ENCODE peak calls at places on chromosome X, in seven cellular contexts. E is fibroblast of lung, P is epithelial cell of esophagus, Z is uterus, A is breast epithelium, X is tibial nerve, S is PC-3. M is an unnamed sample.

GRCh38 chrX:54482839-54483593 is 13.0 kb downstream of the FGD1 start:
- DNase-seq in S (no peak), Z (no peak), A (no peak), E (no peak), P (no peak), X (no peak), M (no peak)

GRCh38 chrX:105051364-105051763 is 169.1 kb downstream of the TEX13A start:
- DNase-seq in P (no peak), S (no peak), E (no peak), A (no peak), X (no peak), Z (no peak), M (no peak)

GRCh38 chrX:32847921-32848320 is 363.4 kb downstream of the DMD start:
- DNase-seq in E (no peak), Z (no peak), X (no peak), A (no peak), P (peak; percentile 82), S (no peak), M (no peak)

GRCh38 chrX:132489256-132490085 is 633 bp upstream of the MBNL3 start:
- DNase-seq in Z (peak; percentile 59), X (peak; percentile 16), S (peak; percentile 70), E (peak; percentile 62), A (peak; percentile 56), P (peak; percentile 54), M (no peak)

GRCh38 chrX:134875679-134876078 is 115.1 kb upstream of the SMIM10 start:
- DNase-seq in A (no peak), Z (no peak), E (no peak), X (no peak), S (no peak), P (no peak), M (no peak)

GRCh38 chrX:91081873-91082272 is 352.8 kb upstream of the PABPC5 start:
- DNase-seq in E (no peak), A (no peak), X (no peak), Z (no peak), P (no peak), S (no peak), M (no peak)

GRCh38 chrX:147897117-147897516 is 14.6 kb upstream of the FMR1 start:
- DNase-seq in E (no peak), S (no peak), A (no peak), P (no peak), Z (no peak), X (no peak), M (no peak)

GRCh38 chrX:7983594-7983993 is 56.4 kb upstream of the PNPLA4 start:
- DNase-seq in Z (no peak), X (no peak), E (no peak), P (no peak), S (no peak), A (no peak), M (no peak)

GRCh38 chrX:31423575-31424284 is 351.9 kb upstream of the FTHL17 start:
- DNase-seq in E (peak; percentile 71), S (peak; percentile 51), P (peak; percentile 59), Z (peak; percentile 23), A (no peak), X (peak; percentile 14), M (no peak)

GRCh38 chrX:134373736-134374135 is 86.2 kb upstream of the HPRT1 start:
- DNase-seq in X (no peak), A (no peak), Z (no peak), S (no peak), P (no peak), E (no peak), M (no peak)

GRCh38 chrX:16785247-16786138 is 773 bp upstream of the TXLNG start:
- DNase-seq in Z (peak; percentile 36), S (peak; percentile 6), A (no peak), P (no peak), X (no peak), E (no peak), M (no peak)

GRCh38 chrX:35670894-35671293 is 127.2 kb upstream of the MAGEB16 start:
- DNase-seq in Z (no peak), A (no peak), S (no peak), X (no peak), E (no peak), P (no peak), M (no peak)

GRCh38 chrX:63350551-63350950 is 581 bp downstream of the SPIN4 start:
- DNase-seq in A (no peak), E (peak; percentile 6), S (peak; percentile 38), P (peak; percentile 30), Z (peak; percentile 19), X (no peak), M (no peak)

GRCh38 chrX:71543316-71543715 is 10.4 kb downstream of the OGT start:
- DNase-seq in S (peak; percentile 95), P (peak; percentile 95), X (no peak), E (no peak), A (no peak), Z (no peak), M (peak; percentile 56)

GRCh38 chrX:129600981-129601424 is 53.8 kb downstream of the APLN start:
- DNase-seq in P (peak; percentile 25), A (no peak), E (peak; percentile 15), X (peak; percentile 29), Z (no peak), S (peak; percentile 51), M (no peak)

GRCh38 chrX:71650333-71650969 is 16.9 kb upstream of the LOC101059915 start:
- DNase-seq in S (peak; percentile 26), E (no peak), P (no peak), A (no peak), Z (no peak), X (no peak), M (no peak)

GRCh38 chrX:56728752-56729151 is 291 bp upstream of the NBDY start:
- DNase-seq in A (no peak), E (peak; percentile 26), Z (peak; percentile 29), X (no peak), P (peak; percentile 44), S (peak; percentile 23), M (no peak)

GRCh38 chrX:50442426-50443116 is 28.1 kb downstream of the DGKK start:
- DNase-seq in S (no peak), Z (no peak), E (no peak), P (no peak), X (no peak), A (no peak), M (no peak)

GRCh38 chrX:20066968-20067708 is 49.6 kb downstream of the MAP7D2 start:
- DNase-seq in S (peak; percentile 73), A (no peak), P (peak; percentile 70), Z (peak; percentile 24), X (no peak), E (peak; percentile 59), M (no peak)

GRCh38 chrX:9519546-9520210 is 54.8 kb downstream of the TBL1X start:
- DNase-seq in E (no peak), Z (peak; percentile 45), S (no peak), P (no peak), X (no peak), A (no peak), M (peak; percentile 4)

GRCh38 chrX:153651540-153652079 is 4.6 kb downstream of the DUSP9 start:
- DNase-seq in Z (peak; percentile 8), E (no peak), X (no peak), A (no peak), P (no peak), S (peak; percentile 35), M (no peak)
- TF ChIP-seq CTCF in Z (no peak), E (peak; percentile 36), X (no peak), A (no peak), P (peak; percentile 40), S (peak; percentile 48), M (peak; percentile 34)

GRCh38 chrX:40006025-40007017 is 91.4 kb downstream of the BCOR start:
- DNase-seq in S (no peak), Z (peak; percentile 40), X (no peak), E (no peak), P (no peak), A (peak; percentile 53), M (no peak)

GRCh38 chrX:40009462-40009851 is 88.3 kb downstream of the BCOR start:
- DNase-seq in P (no peak), Z (no peak), X (no peak), A (no peak), S (no peak), E (no peak), M (no peak)

GRCh38 chrX:40007136-40007535 is 90.6 kb downstream of the BCOR start:
- DNase-seq in S (no peak), X (no peak), Z (no peak), P (no peak), A (no peak), E (no peak), M (no peak)

GRCh38 chrX:40008841-40009461 is 88.8 kb downstream of the BCOR start:
- DNase-seq in Z (peak; percentile 25), S (no peak), X (no peak), A (no peak), E (peak; percentile 25), P (no peak), M (no peak)

DNA sequence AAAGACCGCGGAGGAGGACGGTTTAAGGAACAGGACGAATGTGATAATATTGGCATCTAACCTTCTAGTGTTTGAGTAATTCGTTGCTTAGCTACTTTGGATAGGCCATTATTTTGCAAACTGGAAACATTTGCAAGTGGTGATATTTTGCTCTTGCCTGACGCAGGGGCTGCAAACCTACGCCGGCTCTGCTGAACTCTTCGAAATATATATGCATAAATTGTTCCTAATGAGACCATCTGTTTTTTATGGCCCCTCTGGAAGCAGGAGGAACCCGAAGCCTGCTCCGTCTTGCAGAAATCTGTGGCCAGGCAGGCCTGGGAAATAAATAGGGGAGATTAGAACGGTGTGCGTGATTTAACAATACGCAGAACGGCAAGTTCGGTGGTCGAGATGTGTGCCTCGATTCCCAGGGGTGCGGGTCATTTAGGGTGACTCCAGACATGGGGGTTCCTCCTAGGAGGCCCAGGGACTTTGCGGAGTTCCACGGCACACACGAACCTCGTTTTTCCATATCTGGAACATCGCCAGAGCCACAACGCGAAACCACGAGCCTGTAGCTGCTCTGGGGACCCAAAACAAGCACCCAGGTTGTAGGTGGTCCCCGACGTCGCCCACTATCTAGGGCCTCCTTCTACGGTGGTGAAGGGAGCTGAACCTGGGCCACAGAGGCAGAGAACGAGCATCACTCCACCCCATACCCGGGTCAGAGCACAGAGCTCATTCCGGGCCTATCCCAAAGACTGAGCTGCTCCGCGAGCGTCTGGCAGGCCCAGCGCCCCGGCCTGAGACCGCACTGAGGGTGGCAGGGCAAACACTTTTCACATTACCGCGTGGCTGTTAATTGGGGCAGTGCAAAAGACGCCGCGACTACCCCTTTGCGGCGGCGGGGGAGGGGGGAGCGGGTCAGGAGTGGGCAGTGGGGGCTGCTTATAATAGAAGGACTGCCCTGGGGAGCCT is 89.7 kb downstream of the BCOR start:
- DNase-seq in Z (no peak), P (no peak), S (no peak), E (no peak), X (no peak), A (no peak), M (no peak)
- H3K4me3 ChIP-seq in Z (no peak overlapping the region), P (no peak overlapping the region), S (no peak overlapping the region), E (no peak overlapping the region), X (peak overlapping the region; percentile 28), A (no peak overlapping the region), M (no peak overlapping the region)

DNA sequence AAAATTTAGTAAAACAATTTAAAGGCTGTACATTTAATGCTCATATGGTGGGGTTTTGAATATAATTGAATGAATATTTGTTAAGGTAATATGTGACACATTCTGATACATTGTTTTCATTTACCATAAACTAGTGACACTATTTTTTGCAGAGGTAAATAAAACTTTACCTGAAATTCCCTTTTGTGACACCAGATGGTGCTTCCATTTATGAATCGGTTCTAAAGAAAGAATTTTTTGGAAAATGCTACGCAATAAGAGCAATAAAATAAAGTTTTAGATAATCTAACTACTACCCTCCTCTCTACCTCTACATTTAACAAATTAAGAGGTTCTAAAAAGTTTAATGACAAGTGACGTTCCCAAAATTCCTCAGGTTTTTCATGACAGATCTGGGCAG is 448.9 kb downstream of the MAGEB5 start:
- DNase-seq in S (peak; percentile 9), E (no peak), P (no peak), Z (no peak), X (no peak), A (no peak), M (no peak)
- TF ChIP-seq CTCF in S (peak; percentile 41), E (no peak), P (no peak), Z (no peak), X (no peak), A (no peak), M (no peak)

GRCh38 chrX:374566-374965 is 12.1 kb downstream of the PPP2R3B start:
- DNase-seq in A (no peak), E (no peak), P (no peak), Z (no peak), X (no peak), S (no peak), M (no peak)
- H3K4me3 ChIP-seq in A (peak overlapping the region; percentile 48), E (peak overlapping the region; percentile 50), P (peak overlapping the region; percentile 48), Z (no peak overlapping the region), X (peak overlapping the region; percentile 58), S (peak overlapping the region; percentile 57), M (peak overlapping the region; percentile 41)

M was measured in AG09309.